ENCODE peak calls at places on chromosomes 4 and X, in four cellular contexts. J is HCT116, M is cardiac muscle cell, P is PC-9. X is an unnamed sample.
A peak's percentile ranks its signal among the peaks of the same experiment; 100 is the strongest.

GRCh38 chrX:111519215-111519614 is 7.8 kb downstream of the SERTM2 start:
- DNase-seq in M (peak; percentile 30), J (no peak), P (no peak), X (peak; percentile 42)

GRCh38 chrX:111352424-111352823 is 59.6 kb downstream of the DCX start:
- DNase-seq in J (no peak), M (no peak), P (no peak), X (peak; percentile 7)

GRCh38 chr4:34250562-34250961 is 1993.8 kb downstream of the ARAP2 start:
- DNase-seq in J (no peak), M (no peak), P (no peak), X (no peak)

GRCh38 chr4:101191302-101192098 is 155.8 kb downstream of the PPP3CA start:
- DNase-seq in M (no peak), P (no peak), J (no peak), X (no peak)

GRCh38 chrX:136652822-136653723 is 5.1 kb downstream of the CD40LG start:
- DNase-seq in M (no peak), P (no peak), J (no peak), X (no peak)

GRCh38 chrX:115344885-115345653 is 55.6 kb downstream of the LUZP4 start:
- DNase-seq in J (peak; percentile 29), P (peak; percentile 91), M (peak; percentile 94), X (peak; percentile 83)

GRCh38 chr4:2080429-2081300 is 21.5 kb downstream of the NAT8L start:
- DNase-seq in J (no peak), P (no peak), M (no peak), X (no peak)

GRCh38 chrX:103954259-103954658 is 8.2 kb upstream of the TMSB15B start:
- DNase-seq in J (no peak), P (no peak), M (no peak), X (no peak)

DNA sequence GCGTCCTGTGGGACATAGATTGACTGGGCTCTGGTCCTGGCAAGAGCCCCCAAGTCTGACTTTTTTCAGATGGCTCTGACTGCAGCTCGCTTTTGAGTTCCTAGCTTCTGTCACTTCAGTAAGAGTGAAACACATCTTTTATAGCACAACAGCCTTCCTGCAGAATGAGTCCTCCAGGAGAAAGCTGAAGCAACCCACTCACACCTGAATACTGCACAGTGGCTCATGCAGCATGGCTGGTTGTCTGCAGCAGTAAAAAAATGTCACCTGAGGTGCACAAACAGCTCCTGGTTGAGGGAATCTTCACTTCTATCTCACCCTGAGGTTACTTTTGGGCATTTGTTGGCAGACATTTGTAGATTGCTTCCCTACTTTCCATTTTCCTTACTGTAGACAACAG is 99.6 kb downstream of the NPNT start:
- DNase-seq in P (no peak), J (no peak), M (no peak), X (no peak)
- H3K4me3 ChIP-seq in P (no peak overlapping the region), J (no peak overlapping the region), M (no peak overlapping the region), X (no peak overlapping the region)

GRCh38 chrX:12452268-12452667 is 314.0 kb downstream of the FRMPD4 start:
- DNase-seq in M (no peak), P (no peak), J (no peak), X (no peak)

GRCh38 chrX:12446342-12447075 is 308.2 kb downstream of the FRMPD4 start:
- DNase-seq in P (no peak), M (no peak), J (no peak), X (no peak)

GRCh38 chrX:12443534-12444098 is 305.3 kb downstream of the FRMPD4 start:
- DNase-seq in J (no peak), P (no peak), M (no peak), X (no peak)

DNA sequence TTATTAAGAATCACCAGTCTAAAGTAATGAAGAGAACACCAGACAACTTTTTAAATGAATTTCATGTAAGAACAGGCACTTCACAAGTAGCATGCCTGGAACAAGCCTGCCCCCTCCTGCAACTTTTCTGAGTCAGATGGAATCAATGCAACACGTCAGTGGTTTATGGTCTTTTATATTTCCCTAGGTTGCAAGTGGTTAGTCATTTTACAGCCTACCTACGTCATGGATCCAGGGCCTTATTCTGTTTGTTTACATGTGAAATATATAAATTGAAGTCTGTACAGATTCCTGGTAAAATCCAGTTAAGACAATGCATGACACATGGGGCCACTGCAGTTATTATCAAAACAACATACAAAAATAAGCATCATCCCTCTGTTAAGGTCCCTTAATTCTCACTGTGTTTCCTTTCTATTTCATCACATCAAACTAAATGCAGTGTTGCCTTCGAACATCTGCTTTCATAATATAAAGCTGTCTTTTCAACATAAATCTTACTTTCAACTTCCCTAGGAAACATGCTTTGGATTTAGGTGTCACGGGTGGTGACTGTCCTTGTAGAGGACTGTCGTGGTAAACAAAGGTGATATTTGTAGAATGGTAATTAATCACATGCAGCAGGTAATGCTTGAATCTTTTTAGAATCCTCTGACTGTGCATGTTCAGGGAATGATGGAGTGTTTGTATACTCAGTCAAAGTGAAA is 309.3 kb downstream of the FRMPD4 start:
- DNase-seq in P (no peak), J (no peak), M (no peak), X (no peak)
- TF ChIP-seq CTCF in P (no peak), J (no peak), M (peak; percentile 30), X (no peak)

GRCh38 chrX:102138064-102138463 is 4.2 kb downstream of the TCEAL6 start:
- DNase-seq in M (peak; percentile 28), J (no peak), P (no peak), X (no peak)
- H3K27me3 ChIP-seq in M (no peaks in the 10 kb centered on the region), J (peaks cover 7% of the 10 kb centered on the region), P (no peaks in the 10 kb centered on the region), X (peaks cover 6% of the 10 kb centered on the region)

GRCh38 chr4:99824070-99824599 is 7.5 kb downstream of the DAPP1 start:
- DNase-seq in M (no peak), J (no peak), P (no peak), X (no peak)

GRCh38 chr4:99825272-99825671 is 8.6 kb downstream of the DAPP1 start:
- DNase-seq in M (no peak), P (no peak), J (no peak), X (no peak)

GRCh38 chr4:99822734-99823133 is 6.1 kb downstream of the DAPP1 start:
- DNase-seq in M (no peak), P (no peak), J (no peak), X (no peak)

GRCh38 chr4:99818661-99819060 is 2.0 kb downstream of the DAPP1 start:
- DNase-seq in J (no peak), P (no peak), M (no peak), X (no peak)

DNA sequence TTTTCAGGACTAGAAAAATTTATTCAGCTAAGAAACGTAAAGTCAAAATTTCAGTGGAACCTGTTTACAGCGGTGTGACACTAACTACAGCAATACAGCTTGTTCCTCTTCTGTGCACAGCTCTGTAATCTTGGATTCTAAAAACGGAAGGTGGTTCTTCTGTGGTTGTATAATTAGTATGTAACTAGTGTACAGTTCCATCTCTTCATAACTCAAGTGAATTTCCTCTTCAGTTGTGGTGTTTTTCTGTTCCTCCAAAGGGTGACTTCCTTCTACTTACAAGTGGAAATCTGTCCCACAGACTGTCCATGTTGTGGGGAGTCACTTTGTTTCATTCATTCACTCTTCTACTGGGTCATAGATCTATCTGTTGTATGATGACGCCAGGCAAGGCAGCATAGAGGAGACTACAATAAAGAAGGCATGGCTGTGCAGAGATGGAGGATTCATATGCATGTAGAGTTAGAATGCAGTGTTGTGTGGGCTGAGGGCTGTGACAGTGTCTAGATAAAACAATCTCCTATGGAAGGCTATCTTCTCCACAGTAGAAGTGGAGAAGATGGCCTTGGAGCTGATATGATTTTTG is 5.4 kb downstream of the DAPP1 start:
- DNase-seq in J (no peak), M (no peak), P (no peak), X (no peak)
- H3K4me3 ChIP-seq in J (no peak overlapping the region), M (no peak overlapping the region), P (no peak overlapping the region), X (no peak overlapping the region)

GRCh38 chr4:38237139-38237538 is 276.9 kb downstream of the PTTG2 start:
- DNase-seq in P (peak; percentile 88), M (no peak), J (no peak), X (no peak)
- TF ChIP-seq CTCF in P (no peak), M (peak; percentile 6), J (no peak), X (no peak)

DNA sequence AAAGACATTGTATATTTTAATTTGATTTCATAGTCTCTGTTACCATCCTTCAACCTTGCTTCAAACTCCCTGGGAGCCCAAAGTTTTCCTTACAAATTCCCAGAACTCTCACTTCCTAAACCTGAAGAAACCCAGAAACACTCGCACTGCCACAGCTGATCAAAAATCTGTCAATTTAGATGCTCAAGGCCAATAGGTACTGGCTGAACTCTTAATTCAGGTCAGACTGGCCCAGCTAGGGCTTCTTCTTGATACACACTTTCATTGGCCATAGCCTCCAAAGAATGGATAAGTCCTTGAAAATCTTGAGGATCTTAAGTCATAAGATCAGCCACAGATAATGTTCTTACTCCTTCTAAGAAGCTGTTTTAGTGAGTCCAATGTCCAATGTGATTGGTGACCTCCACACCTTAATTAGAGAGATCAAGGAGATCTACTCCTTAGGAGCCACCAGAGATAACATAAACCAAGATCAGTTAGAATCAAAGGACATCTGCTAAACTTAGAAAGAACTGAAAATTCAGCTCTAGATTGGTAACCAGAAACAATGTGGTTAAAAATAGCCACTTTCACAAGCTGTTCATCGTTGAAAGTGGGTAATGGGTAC is 51.5 kb downstream of the ACSL4 start:
- DNase-seq in P (no peak), M (no peak), J (no peak), X (no peak)
- H3K27me3 ChIP-seq in P (no peaks in the 10 kb centered on the region), M (no peaks in the 10 kb centered on the region), J (no peaks in the 10 kb centered on the region), X (no peaks in the 10 kb centered on the region)

GRCh38 chr4:16136771-16137170 is 52.9 kb upstream of the PROM1 start:
- DNase-seq in J (no peak), P (no peak), M (no peak), X (no peak)

GRCh38 chr4:16139066-16139945 is 55.5 kb upstream of the PROM1 start:
- DNase-seq in J (no peak), P (no peak), M (no peak), X (no peak)

GRCh38 chr4:16140520-16141249 is 56.9 kb upstream of the PROM1 start:
- DNase-seq in J (peak; percentile 75), P (peak; percentile 95), M (peak; percentile 60), X (peak; percentile 99)

GRCh38 chr4:16142598-16143295 is 58.9 kb upstream of the PROM1 start:
- DNase-seq in P (no peak), J (no peak), M (no peak), X (no peak)
- H3K4me3 ChIP-seq in P (no peak overlapping the region), J (no peak overlapping the region), M (no peak overlapping the region), X (no peak overlapping the region)

GRCh38 chrX:56788229-56788628 is 59.2 kb downstream of the NBDY start:
- DNase-seq in P (no peak), J (no peak), M (no peak), X (no peak)
- TF ChIP-seq CTCF in P (no peak), J (no peak), M (no peak), X (no peak)

DNA sequence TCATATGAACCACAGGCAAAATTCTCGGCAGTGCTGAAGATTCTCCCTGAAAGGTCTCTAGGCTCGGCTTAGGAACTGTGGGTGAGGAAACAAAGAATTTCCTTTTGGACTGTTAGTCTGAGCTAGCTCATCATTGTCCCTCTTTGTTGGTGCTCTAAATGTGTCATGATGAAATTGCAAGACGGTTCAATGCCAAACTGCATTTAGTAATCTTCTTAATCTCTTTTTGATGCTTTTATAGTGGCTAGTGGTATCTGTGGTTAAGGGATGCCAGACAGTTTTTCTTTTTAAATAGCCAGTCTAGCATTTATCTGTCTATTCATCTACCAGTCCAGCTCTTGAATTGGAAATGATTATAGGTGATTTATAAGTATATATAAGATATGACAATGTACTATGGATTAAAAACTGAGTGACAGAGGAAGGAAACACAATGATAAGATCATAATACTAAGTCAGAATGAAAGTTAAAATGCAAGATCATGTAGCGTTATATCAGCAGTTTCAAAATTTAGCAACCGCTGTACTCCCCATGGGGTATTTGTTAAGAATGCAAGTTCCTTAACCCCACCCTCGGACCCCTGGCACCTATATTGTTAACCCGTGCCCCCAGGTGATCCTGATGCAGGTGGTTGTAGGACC is 31.2 kb upstream of the PTTG2 start:
- DNase-seq in J (no peak), M (no peak), P (no peak), X (no peak)
- H3K27me3 ChIP-seq in J (no peaks in the 10 kb centered on the region), M (no peaks in the 10 kb centered on the region), P (no peaks in the 10 kb centered on the region), X (no peaks in the 10 kb centered on the region)